ENCODE peak calls at places on chromosome 16, in six cellular contexts. One of them, this sample, is unnamed.
A peak's percentile ranks its signal among the peaks of the same experiment; 100 is the strongest.

GRCh38 chr16:3650631-3651265 is 3.7 kb upstream of the DNASE1 start:
- DNase-seq in mesenchymal stem cell: no peak
- DNase-seq in IMR-90: no peak
- DNase-seq in mesendoderm: no peak
- DNase-seq in H1: peak; percentile 35
- DNase-seq in neuronal stem cell: no peak
- DNase-seq in this sample: no peak

GRCh38 chr16:65833171-65833871 is 533.2 kb upstream of the CDH5 start:
- DNase-seq in mesenchymal stem cell: peak; percentile 86
- DNase-seq in neuronal stem cell: no peak
- DNase-seq in mesendoderm: no peak
- DNase-seq in H1: no peak
- DNase-seq in IMR-90: peak; percentile 84
- DNase-seq in this sample: no peak

GRCh38 chr16:10121496-10121895 is 60.7 kb downstream of the GRIN2A start:
- DNase-seq in H1: no peak
- DNase-seq in mesendoderm: peak; percentile 41
- DNase-seq in IMR-90: peak; percentile 5
- DNase-seq in mesenchymal stem cell: peak; percentile 87
- DNase-seq in neuronal stem cell: no peak
- DNase-seq in this sample: no peak

GRCh38 chr16:57042157-57043111 is 49.9 kb upstream of the CPNE2 start:
- DNase-seq in neuronal stem cell: no peak
- DNase-seq in IMR-90: peak; percentile 36
- DNase-seq in mesenchymal stem cell: no peak
- DNase-seq in H1: no peak
- DNase-seq in mesendoderm: no peak
- DNase-seq in this sample: no peak

GRCh38 chr16:25838724-25839186 is 147.0 kb downstream of the HS3ST4 start:
- DNase-seq in mesendoderm: peak; percentile 94
- DNase-seq in neuronal stem cell: peak; percentile 61
- DNase-seq in H1: peak; percentile 55
- DNase-seq in mesenchymal stem cell: peak; percentile 40
- DNase-seq in IMR-90: peak; percentile 41
- DNase-seq in this sample: peak; percentile 60

GRCh38 chr16:81564368-81565060 is 119.9 kb downstream of the CMIP start:
- DNase-seq in H1: no peak
- DNase-seq in mesendoderm: no peak
- DNase-seq in neuronal stem cell: no peak
- DNase-seq in mesenchymal stem cell: no peak
- DNase-seq in IMR-90: no peak
- DNase-seq in this sample: no peak

GRCh38 chr16:3171855-3172593 is 16.0 kb upstream of the OR1F1 start:
- DNase-seq in H1: peak; percentile 96
- DNase-seq in IMR-90: peak; percentile 76
- DNase-seq in mesendoderm: peak; percentile 99
- DNase-seq in neuronal stem cell: no peak
- DNase-seq in mesenchymal stem cell: peak; percentile 45
- DNase-seq in this sample: peak; percentile 87

GRCh38 chr16:54398986-54399385 is 112.4 kb upstream of the IRX3 start:
- DNase-seq in H1: no peak
- DNase-seq in mesendoderm: no peak
- DNase-seq in mesenchymal stem cell: no peak
- DNase-seq in neuronal stem cell: no peak
- DNase-seq in IMR-90: no peak
- DNase-seq in this sample: no peak

GRCh38 chr16:13099822-13100221 is 198.4 kb downstream of the SHISA9 start:
- DNase-seq in mesendoderm: peak; percentile 97
- DNase-seq in mesenchymal stem cell: no peak
- DNase-seq in IMR-90: no peak
- DNase-seq in neuronal stem cell: no peak
- DNase-seq in H1: no peak
- DNase-seq in this sample: peak; percentile 60

GRCh38 chr16:82027629-82028035 is 7.4 kb upstream of the HSD17B2 start:
- DNase-seq in IMR-90: no peak
- DNase-seq in mesenchymal stem cell: no peak
- DNase-seq in mesendoderm: no peak
- DNase-seq in H1: no peak
- DNase-seq in neuronal stem cell: no peak
- DNase-seq in this sample: no peak

GRCh38 chr16:67967956-67968439 is 439 bp downstream of the SLC12A4 start:
- DNase-seq in mesenchymal stem cell: peak; percentile 42
- DNase-seq in IMR-90: peak; percentile 25
- DNase-seq in neuronal stem cell: peak; percentile 32
- DNase-seq in H1: peak; percentile 60
- DNase-seq in mesendoderm: peak; percentile 35
- DNase-seq in this sample: no peak

GRCh38 chr16:79593074-79593531 is 7.4 kb downstream of the MAF start:
- DNase-seq in neuronal stem cell: no peak
- DNase-seq in IMR-90: no peak
- DNase-seq in mesendoderm: no peak
- DNase-seq in H1: no peak
- DNase-seq in mesenchymal stem cell: peak; percentile 16
- DNase-seq in this sample: no peak
- H2BK15ac ChIP-seq in neuronal stem cell: no peak overlapping the region
- H2BK15ac ChIP-seq in IMR-90: no peak overlapping the region
- H2BK15ac ChIP-seq in mesendoderm: no peak overlapping the region
- H2BK15ac ChIP-seq in H1: no peak overlapping the region
- H2BK15ac ChIP-seq in mesenchymal stem cell: no peak overlapping the region
- H2BK15ac ChIP-seq in this sample: no peak overlapping the region

DNA sequence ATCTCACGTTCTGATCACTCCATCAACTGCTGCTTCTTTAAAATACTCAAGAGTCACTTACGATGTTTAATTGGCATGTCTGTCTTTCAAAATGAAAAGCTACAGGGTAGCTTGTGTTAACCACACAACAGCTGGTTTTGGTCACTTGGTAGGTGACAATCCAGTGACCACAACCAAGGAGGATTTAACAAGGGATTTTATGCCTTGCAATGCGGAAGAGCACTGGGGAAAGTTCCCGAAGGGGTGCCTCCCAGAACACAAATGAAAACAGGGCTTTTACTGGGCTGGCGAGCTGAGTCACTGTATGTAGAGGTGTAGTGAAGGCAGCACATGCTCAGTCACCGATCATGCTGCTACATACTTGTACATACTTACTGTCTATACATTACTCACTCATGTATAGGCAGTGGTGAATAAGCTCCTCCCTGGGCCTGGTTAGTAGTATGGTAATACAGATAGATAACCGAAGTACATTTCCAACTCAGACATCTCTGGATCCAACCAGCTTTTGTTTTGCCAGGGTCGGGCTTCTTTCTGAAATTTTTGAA is 483.5 kb downstream of the CDH13 start:
- DNase-seq in mesenchymal stem cell: peak; percentile 6
- DNase-seq in neuronal stem cell: no peak
- DNase-seq in mesendoderm: no peak
- DNase-seq in IMR-90: no peak
- DNase-seq in H1: no peak
- DNase-seq in this sample: no peak
- H2BK15ac ChIP-seq in mesenchymal stem cell: no peak overlapping the region
- H2BK15ac ChIP-seq in neuronal stem cell: no peak overlapping the region
- H2BK15ac ChIP-seq in mesendoderm: no peak overlapping the region
- H2BK15ac ChIP-seq in IMR-90: no peak overlapping the region
- H2BK15ac ChIP-seq in H1: no peak overlapping the region
- H2BK15ac ChIP-seq in this sample: no peak overlapping the region

GRCh38 chr16:48054881-48055601 is 100.8 kb downstream of the ABCC12 start:
- DNase-seq in neuronal stem cell: peak; percentile 48
- DNase-seq in mesendoderm: peak; percentile 85
- DNase-seq in mesenchymal stem cell: peak; percentile 56
- DNase-seq in H1: peak; percentile 68
- DNase-seq in IMR-90: peak; percentile 71
- DNase-seq in this sample: peak; percentile 73

GRCh38 chr16:48049832-48050231 is 106.0 kb downstream of the ABCC12 start:
- DNase-seq in neuronal stem cell: no peak
- DNase-seq in IMR-90: no peak
- DNase-seq in mesendoderm: peak; percentile 42
- DNase-seq in mesenchymal stem cell: peak; percentile 11
- DNase-seq in H1: no peak
- DNase-seq in this sample: no peak

GRCh38 chr16:48052731-48053130 is 103.1 kb downstream of the ABCC12 start:
- DNase-seq in mesendoderm: peak; percentile 93
- DNase-seq in neuronal stem cell: no peak
- DNase-seq in mesenchymal stem cell: no peak
- DNase-seq in IMR-90: no peak
- DNase-seq in H1: no peak
- DNase-seq in this sample: no peak

GRCh38 chr16:48050871-48051270 is 104.9 kb downstream of the ABCC12 start:
- DNase-seq in mesenchymal stem cell: no peak
- DNase-seq in IMR-90: no peak
- DNase-seq in mesendoderm: peak; percentile 92
- DNase-seq in H1: no peak
- DNase-seq in neuronal stem cell: no peak
- DNase-seq in this sample: no peak

GRCh38 chr16:48053346-48053745 is 102.4 kb downstream of the ABCC12 start:
- DNase-seq in H1: peak; percentile 51
- DNase-seq in mesendoderm: peak; percentile 98
- DNase-seq in IMR-90: peak; percentile 69
- DNase-seq in mesenchymal stem cell: peak; percentile 58
- DNase-seq in neuronal stem cell: peak; percentile 36
- DNase-seq in this sample: peak; percentile 70
- H2BK15ac ChIP-seq in H1: no peak overlapping the region
- H2BK15ac ChIP-seq in mesendoderm: peak overlapping the region; percentile 75
- H2BK15ac ChIP-seq in IMR-90: no peak overlapping the region
- H2BK15ac ChIP-seq in mesenchymal stem cell: no peak overlapping the region
- H2BK15ac ChIP-seq in neuronal stem cell: no peak overlapping the region
- H2BK15ac ChIP-seq in this sample: no peak overlapping the region

GRCh38 chr16:86466695-86467406 is 43.5 kb upstream of the FOXF1 start:
- DNase-seq in H1: no peak
- DNase-seq in IMR-90: peak; percentile 88
- DNase-seq in mesenchymal stem cell: no peak
- DNase-seq in mesendoderm: no peak
- DNase-seq in neuronal stem cell: no peak
- DNase-seq in this sample: no peak

GRCh38 chr16:86467490-86467889 is 42.8 kb upstream of the FOXF1 start:
- DNase-seq in neuronal stem cell: no peak
- DNase-seq in IMR-90: no peak
- DNase-seq in mesendoderm: no peak
- DNase-seq in mesenchymal stem cell: no peak
- DNase-seq in H1: no peak
- DNase-seq in this sample: no peak

GRCh38 chr16:86462334-86463084 is 47.8 kb upstream of the FOXF1 start:
- DNase-seq in mesendoderm: no peak
- DNase-seq in IMR-90: peak; percentile 100
- DNase-seq in mesenchymal stem cell: peak; percentile 96
- DNase-seq in H1: no peak
- DNase-seq in neuronal stem cell: no peak
- DNase-seq in this sample: no peak

GRCh38 chr16:86464044-86464443 is 46.3 kb upstream of the FOXF1 start:
- DNase-seq in mesenchymal stem cell: no peak
- DNase-seq in IMR-90: no peak
- DNase-seq in mesendoderm: no peak
- DNase-seq in H1: no peak
- DNase-seq in neuronal stem cell: no peak
- DNase-seq in this sample: no peak

GRCh38 chr16:86465434-86465833 is 44.9 kb upstream of the FOXF1 start:
- DNase-seq in neuronal stem cell: no peak
- DNase-seq in H1: no peak
- DNase-seq in mesendoderm: no peak
- DNase-seq in mesenchymal stem cell: no peak
- DNase-seq in IMR-90: no peak
- DNase-seq in this sample: no peak
- H2BK15ac ChIP-seq in neuronal stem cell: no peak overlapping the region
- H2BK15ac ChIP-seq in H1: no peak overlapping the region
- H2BK15ac ChIP-seq in mesendoderm: no peak overlapping the region
- H2BK15ac ChIP-seq in mesenchymal stem cell: no peak overlapping the region
- H2BK15ac ChIP-seq in IMR-90: peak overlapping the region; percentile 25
- H2BK15ac ChIP-seq in this sample: no peak overlapping the region

DNA sequence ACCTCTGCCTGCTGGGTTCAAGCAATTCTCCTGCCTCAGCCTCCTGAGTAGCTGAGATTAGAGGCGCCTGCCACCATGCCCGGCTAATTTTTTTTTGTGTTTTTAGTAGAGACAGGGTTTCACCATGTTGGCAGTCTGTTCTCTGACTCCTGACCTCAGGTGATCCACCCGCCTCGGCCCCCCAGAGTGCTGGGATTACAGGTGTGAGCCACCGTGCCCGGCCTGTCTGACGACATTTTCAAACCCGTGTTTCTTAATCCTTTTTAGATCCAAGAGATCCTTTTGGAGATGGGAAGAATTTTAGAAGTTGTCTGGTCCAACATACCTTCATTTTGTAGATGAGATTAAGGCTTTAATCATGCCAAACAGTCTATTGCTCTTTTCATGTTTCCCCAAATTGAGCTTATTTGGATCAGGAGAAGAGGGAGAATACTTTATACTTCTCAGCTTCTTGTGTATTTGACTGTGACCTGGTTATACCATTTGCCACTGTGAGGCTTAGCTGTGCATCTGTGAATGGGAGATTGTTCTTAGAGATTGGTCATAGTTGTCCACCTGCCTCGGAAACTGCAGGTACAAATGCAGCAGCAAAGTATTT is 25.8 kb downstream of the USP10 start:
- DNase-seq in mesenchymal stem cell: no peak
- DNase-seq in mesendoderm: peak; percentile 64
- DNase-seq in H1: no peak
- DNase-seq in IMR-90: no peak
- DNase-seq in neuronal stem cell: no peak
- DNase-seq in this sample: no peak
- H2BK15ac ChIP-seq in mesenchymal stem cell: no peak overlapping the region
- H2BK15ac ChIP-seq in mesendoderm: no peak overlapping the region
- H2BK15ac ChIP-seq in H1: no peak overlapping the region
- H2BK15ac ChIP-seq in IMR-90: no peak overlapping the region
- H2BK15ac ChIP-seq in neuronal stem cell: no peak overlapping the region
- H2BK15ac ChIP-seq in this sample: no peak overlapping the region

This sample was measured in H9.